ENCODE peak calls at places on chromosome 15, in five cellular contexts. Z is right lobe of liver, A is uterus, M is stomach, Q is neural progenitor cell. P is an unnamed sample.
A peak's percentile ranks its signal among the peaks of the same experiment; 100 is the strongest.

GRCh38 chr15:44545934-44546802 is 9.2 kb downstream of the EIF3J start:
- DNase-seq in Z (no peak), A (no peak), Q (no peak), M (no peak), P (no peak)

GRCh38 chr15:68765602-68766368 is 54.9 kb downstream of the ANP32A start:
- DNase-seq in Q (no peak), Z (no peak), M (no peak), A (no peak), P (no peak)

GRCh38 chr15:80274554-80274953 is 22.5 kb upstream of the CTXND1 start:
- DNase-seq in M (no peak), Z (no peak), Q (no peak), A (no peak), P (no peak)

GRCh38 chr15:71476823-71477222 is 333.5 kb upstream of the NR2E3 start:
- DNase-seq in M (no peak), Z (no peak), A (no peak), Q (no peak), P (no peak)

GRCh38 chr15:52076889-52077781 is 35.4 kb downstream of the BCL2L10 start:
- DNase-seq in M (no peak), Q (no peak), A (no peak), Z (no peak), P (peak; percentile 92)

GRCh38 chr15:50190723-50191122 is 8.7 kb downstream of the SLC27A2 start:
- DNase-seq in Q (no peak), A (no peak), Z (no peak), M (no peak), P (no peak)

GRCh38 chr15:41794081-41794480 is 19.8 kb downstream of the MAPKBP1 start:
- DNase-seq in A (no peak), Q (no peak), Z (no peak), M (no peak), P (no peak)

GRCh38 chr15:51846463-51847230 is 17.2 kb downstream of the TMOD3 start:
- DNase-seq in A (no peak), M (no peak), Q (no peak), Z (no peak), P (no peak)

GRCh38 chr15:68578960-68579935 is at the start of gene CORO2B:
- DNase-seq in Q (peak; percentile 77), A (peak; percentile 61), M (no peak), Z (peak; percentile 56), P (no peak)

GRCh38 chr15:20295238-20295811 is 246.3 kb downstream of the GOLGA6L6 start:
- DNase-seq in M (no peak), Z (no peak), A (no peak), Q (no peak), P (peak; percentile 84)

GRCh38 chr15:46636220-46636619 is 1001.4 kb downstream of the SQOR start:
- DNase-seq in Q (peak; percentile 26), A (no peak), Z (no peak), M (no peak), P (no peak)
- H3K9me3 ChIP-seq in Q (no peaks in the 10 kb centered on the region), A (no peaks in the 10 kb centered on the region), Z (no peaks in the 10 kb centered on the region), M (no peaks in the 10 kb centered on the region), P (peaks cover 1% of the 10 kb centered on the region)

DNA sequence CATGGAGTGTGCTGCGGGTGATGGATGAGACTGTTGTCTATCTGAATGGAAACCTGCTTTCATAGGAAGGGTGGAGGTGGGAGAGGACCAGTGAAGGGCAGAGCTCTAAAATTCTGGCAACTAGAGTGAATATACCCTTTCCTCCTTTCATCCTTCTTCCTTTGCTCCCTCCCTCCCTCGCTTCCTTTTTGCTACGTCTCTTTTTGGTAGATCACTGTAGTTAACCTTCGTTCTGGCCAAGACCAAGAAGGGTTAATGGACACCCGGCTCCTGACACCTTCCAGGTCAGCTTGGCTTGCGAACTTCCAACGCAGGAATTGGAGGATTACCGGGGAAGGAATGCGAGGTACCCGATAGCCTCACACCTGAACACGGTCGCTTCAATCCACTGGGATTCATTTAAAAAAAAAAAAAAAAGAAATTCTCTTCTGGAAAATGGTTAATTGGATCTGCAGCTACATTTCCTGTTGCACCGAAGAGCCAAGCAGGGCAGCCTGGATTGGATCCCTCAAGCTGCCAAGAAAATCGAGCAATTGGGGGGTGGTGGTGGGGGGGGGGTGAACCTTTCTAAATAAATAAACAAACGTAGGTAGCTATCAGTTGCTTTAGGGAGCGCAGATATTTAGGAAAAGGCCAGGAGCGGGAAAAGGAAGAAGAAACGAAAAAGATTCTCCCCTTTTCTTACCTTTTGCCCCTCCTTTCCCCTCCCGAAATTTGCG is 9.6 kb upstream of the NR2F2 start:
- DNase-seq in Z (no peak), A (no peak), Q (peak; percentile 23), M (no peak), P (no peak)
- H3K27me3 ChIP-seq in Z (no peaks in the 10 kb centered on the region), A (no peaks in the 10 kb centered on the region), Q (peaks cover 45% of the 10 kb centered on the region), M (peaks cover 42% of the 10 kb centered on the region), P (no peaks in the 10 kb centered on the region)

GRCh38 chr15:77992356-77993222 is 84.9 kb downstream of the TBC1D2B start:
- DNase-seq in A (no peak), M (no peak), Q (no peak), Z (peak; percentile 51), P (peak; percentile 67)
- H3K27ac ChIP-seq in A (peak overlapping the region; percentile 82), M (peak overlapping the region; percentile 82), Q (no peak overlapping the region), Z (no peak overlapping the region), P (peak overlapping the region; percentile 91)

GRCh38 chr15:46177219-46177618 is 542.4 kb downstream of the SQOR start:
- DNase-seq in M (no peak), A (no peak), Q (peak; percentile 3), Z (no peak), P (no peak)
- H3K9me3 ChIP-seq in M (peaks cover 7% of the 10 kb centered on the region), A (no peaks in the 10 kb centered on the region), Q (peaks cover 3% of the 10 kb centered on the region), Z (no peaks in the 10 kb centered on the region), P (no peaks in the 10 kb centered on the region)

GRCh38 chr15:74307827-74308642 is 59.4 kb downstream of the CYP11A1 start:
- DNase-seq in M (peak; percentile 59), Z (no peak), A (peak; percentile 61), Q (peak; percentile 87), P (no peak)

GRCh38 chr15:74304459-74304858 is 63.0 kb downstream of the CYP11A1 start:
- DNase-seq in M (no peak), Q (no peak), A (no peak), Z (no peak), P (no peak)

GRCh38 chr15:74305687-74306086 is 61.8 kb downstream of the CYP11A1 start:
- DNase-seq in Q (no peak), Z (no peak), M (no peak), A (no peak), P (no peak)

GRCh38 chr15:74308643-74308945 is 58.9 kb downstream of the CYP11A1 start:
- DNase-seq in A (no peak), M (no peak), Q (no peak), Z (no peak), P (no peak)

DNA sequence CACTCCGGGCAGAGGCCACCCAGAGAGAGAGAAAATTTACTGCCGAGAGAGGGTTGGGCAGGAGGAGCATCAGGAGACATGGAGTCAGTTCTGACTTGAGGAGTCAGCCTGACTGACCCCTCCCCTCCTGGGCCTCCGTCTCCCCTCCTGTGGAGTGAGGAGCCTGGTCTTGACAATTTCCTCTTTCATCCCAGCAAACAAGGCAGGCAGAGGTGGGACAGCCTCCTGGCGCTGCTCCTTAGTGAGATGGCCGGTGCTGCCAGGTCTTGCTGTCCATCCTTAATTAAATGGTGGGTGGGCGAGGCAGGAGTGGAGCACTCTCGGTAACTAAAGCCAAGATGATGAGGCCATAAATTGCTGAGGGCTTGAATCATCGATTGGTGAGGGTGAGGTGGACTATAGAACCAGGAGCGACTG is 60.6 kb downstream of the CYP11A1 start:
- DNase-seq in Q (peak; percentile 59), Z (no peak), A (no peak), M (no peak), P (no peak)
- H3K27me3 ChIP-seq in Q (no peaks in the 10 kb centered on the region), Z (no peaks in the 10 kb centered on the region), A (no peaks in the 10 kb centered on the region), M (peaks cover 85% of the 10 kb centered on the region), P (peaks cover 40% of the 10 kb centered on the region)

DNA sequence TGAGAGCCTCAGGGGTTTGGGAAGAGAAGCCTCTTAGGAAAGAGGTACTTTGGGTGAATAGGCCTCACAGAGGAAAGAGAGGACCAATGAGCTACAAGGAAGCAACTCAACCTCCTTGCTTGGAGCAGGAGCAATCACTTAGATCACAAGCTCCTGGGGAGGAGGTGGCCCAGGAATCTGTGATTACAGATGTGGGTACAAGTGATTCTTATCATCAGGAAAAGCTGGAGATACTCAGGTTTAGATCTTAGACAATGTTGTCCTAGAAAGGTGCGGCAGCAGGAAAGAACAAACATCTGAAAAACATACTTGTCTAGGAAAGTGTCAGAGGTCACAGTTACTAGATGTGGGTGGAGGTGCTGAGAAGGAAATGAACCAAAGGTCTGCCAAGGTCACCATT is 8.2 kb downstream of the PARP16 start:
- DNase-seq in Q (no peak), A (no peak), Z (no peak), M (no peak), P (no peak)
- H3K27ac ChIP-seq in Q (no peak overlapping the region), A (no peak overlapping the region), Z (no peak overlapping the region), M (peak overlapping the region; percentile 7), P (no peak overlapping the region)

GRCh38 chr15:25052191-25052999 is 97.6 kb downstream of the SNRPN start:
- DNase-seq in Q (no peak), M (peak; percentile 15), A (no peak), Z (peak; percentile 22), P (no peak)
- H3K9me3 ChIP-seq in Q (peaks cover 32% of the 10 kb centered on the region), M (peaks cover 100% of the 10 kb centered on the region), A (no peaks in the 10 kb centered on the region), Z (peaks cover 26% of the 10 kb centered on the region), P (peaks cover 71% of the 10 kb centered on the region)

GRCh38 chr15:43347114-43347513 is 16.7 kb upstream of the LCMT2 start:
- DNase-seq in Q (no peak), A (no peak), Z (no peak), M (no peak), P (no peak)
- H3K27me3 ChIP-seq in Q (no peaks in the 10 kb centered on the region), A (no peaks in the 10 kb centered on the region), Z (no peaks in the 10 kb centered on the region), M (no peaks in the 10 kb centered on the region), P (no peaks in the 10 kb centered on the region)

DNA sequence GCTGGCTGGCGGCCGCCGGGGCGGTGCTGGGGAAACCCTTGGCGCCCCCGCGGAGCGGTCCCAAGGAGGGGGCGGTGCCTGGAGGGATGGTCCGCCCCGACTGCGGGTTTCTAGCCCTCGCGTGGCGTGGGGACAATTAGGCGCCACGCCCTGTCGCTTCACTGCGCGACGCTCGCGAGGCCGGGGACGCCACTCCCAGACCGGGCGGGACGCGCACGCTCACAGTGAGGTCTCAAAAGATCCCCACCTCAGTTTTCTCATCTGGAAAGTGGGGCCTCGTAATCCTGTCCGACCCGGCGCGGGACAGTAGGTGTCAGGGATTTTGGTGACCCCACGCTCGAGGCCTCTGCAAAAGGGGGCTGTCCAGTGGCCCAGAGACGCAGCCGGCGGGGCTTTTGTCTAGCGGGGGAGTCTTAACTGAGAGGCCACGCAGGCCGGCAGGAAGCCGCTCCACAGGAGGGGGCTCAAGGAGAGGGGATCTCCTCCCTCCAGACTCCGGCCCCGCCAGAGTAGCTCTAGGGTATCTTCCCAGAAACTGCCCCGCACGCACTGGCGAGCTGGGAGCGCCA is 808 bp upstream of the CLK3 start:
- DNase-seq in M (peak; percentile 84), Z (peak; percentile 89), Q (peak; percentile 93), A (no peak), P (no peak)
- H3K27ac ChIP-seq in M (peak overlapping the region; percentile 97), Z (peak overlapping the region; percentile 99), Q (peak overlapping the region; percentile 86), A (peak overlapping the region; percentile 82), P (peak overlapping the region; percentile 73)

GRCh38 chr15:23546158-23546557 is 19.3 kb upstream of the MKRN3 start:
- DNase-seq in Q (no peak), Z (no peak), A (no peak), M (no peak), P (no peak)
- H3K9me3 ChIP-seq in Q (no peaks in the 10 kb centered on the region), Z (no peaks in the 10 kb centered on the region), A (no peaks in the 10 kb centered on the region), M (no peaks in the 10 kb centered on the region), P (no peaks in the 10 kb centered on the region)

P was measured in RWPE2.